ENCODE peak calls at places on chromosomes 13 and 19, in four cellular contexts. D is GM12878, P is HepG2, B is K562. R is an unnamed sample.

GRCh38 chr19:29770653-29771052 is 41.1 kb upstream of the CCNE1 start:
- DNase-seq in D (no peak), P (no peak), B (no peak), R (no peak)

GRCh38 chr19:18789883-18790565 is 1.1 kb downstream of the COMP start:
- DNase-seq in D (no peak), P (no peak), B (peak; percentile 78), R (peak; percentile 69)

GRCh38 chr19:18274776-18275356 is 614 bp upstream of the IQCN start:
- DNase-seq in D (no peak), P (peak; percentile 82), B (peak; percentile 75), R (no peak)

GRCh38 chr19:15251010-15251748 is 18.9 kb upstream of the EPHX3 start:
- DNase-seq in D (no peak), P (no peak), B (no peak), R (no peak)

GRCh38 chr19:40804783-40805242 is 5.8 kb downstream of the EGLN2 start:
- DNase-seq in D (no peak), P (no peak), B (no peak), R (no peak)

GRCh38 chr19:28963481-28964245 is 249.3 kb downstream of the UQCRFS1 start:
- DNase-seq in D (no peak), P (no peak), B (no peak), R (no peak)

GRCh38 chr13:27794921-27795717 is 2.8 kb downstream of the GSX1 start:
- DNase-seq in D (no peak), P (no peak), B (no peak), R (no peak)

GRCh38 chr13:59531571-59532091 is 632.1 kb downstream of the DIAPH3 start:
- DNase-seq in D (no peak), P (peak; percentile 3), B (peak; percentile 56), R (no peak)

GRCh38 chr13:114264886-114265611 is 16.4 kb upstream of the UPF3A start:
- DNase-seq in D (no peak), P (no peak), B (no peak), R (no peak)

GRCh38 chr19:50551713-50552187 is 16.5 kb downstream of the LRRC4B start:
- DNase-seq in D (no peak), P (no peak), B (peak; percentile 44), R (peak; percentile 70)

GRCh38 chr19:46201413-46202310 is 27.9 kb upstream of the IGFL1 start:
- DNase-seq in D (no peak), P (no peak), B (no peak), R (no peak)

GRCh38 chr13:75145926-75146325 is 336.0 kb downstream of the TBC1D4 start:
- DNase-seq in D (no peak), P (no peak), B (no peak), R (no peak)

GRCh38 chr13:44719857-44720671 is 143.9 kb upstream of the TSC22D1 start:
- DNase-seq in D (no peak), P (no peak), B (no peak), R (no peak)

GRCh38 chr13:49308104-49308875 is 60.6 kb downstream of the CDADC1 start:
- DNase-seq in D (no peak), P (peak; percentile 63), B (no peak), R (no peak)

GRCh38 chr19:2273356-2274184 is 8.4 kb downstream of the PEAK3 start:
- DNase-seq in D (peak; percentile 65), P (peak; percentile 64), B (peak; percentile 90), R (peak; percentile 95)

GRCh38 chr19:42422576-42423461 is 4.4 kb downstream of the LIPE start:
- DNase-seq in D (no peak), P (peak; percentile 59), B (no peak), R (peak; percentile 85)

GRCh38 chr13:49373699-49374098 is 70.2 kb downstream of the CAB39L start:
- DNase-seq in D (no peak), P (peak; percentile 14), B (no peak), R (no peak)

GRCh38 chr19:52542984-52543664 is 15.7 kb downstream of the ZNF808 start:
- DNase-seq in D (peak; percentile 66), P (no peak), B (no peak), R (no peak)

GRCh38 chr19:40600086-40600917 is 867 bp upstream of the LTBP4 start:
- DNase-seq in D (no peak), P (no peak), B (no peak), R (no peak)

GRCh38 chr13:102401305-102401704 is 543 bp downstream of the FGF14 start:
- DNase-seq in D (no peak), P (no peak), B (no peak), R (peak; percentile 45)

GRCh38 chr19:54421521-54421920 is 6.3 kb downstream of the TTYH1 start:
- DNase-seq in D (no peak), P (no peak), B (no peak), R (no peak)

GRCh38 chr13:20182231-20182846 is 10.4 kb downstream of the GJB2 start:
- DNase-seq in D (peak; percentile 35), P (peak; percentile 63), B (peak; percentile 64), R (peak; percentile 84)

GRCh38 chr13:28059214-28059613 is 41.2 kb downstream of the FLT3 start:
- DNase-seq in D (no peak), P (peak; percentile 48), B (peak; percentile 44), R (peak; percentile 7)

GRCh38 chr19:29612801-29613595 is 6.9 kb downstream of the POP4 start:
- DNase-seq in D (no peak), P (no peak), B (no peak), R (no peak)

GRCh38 chr13:72304121-72304745 is 423.2 kb downstream of the MZT1 start:
- DNase-seq in D (no peak), P (no peak), B (no peak), R (no peak)

GRCh38 chr19:1764293-1764683 is 11.0 kb downstream of the ONECUT3 start:
- DNase-seq in D (no peak), P (no peak), B (no peak), R (no peak)

GRCh38 chr19:2812414-2813234 is 7.0 kb upstream of the ZNF554 start:
- DNase-seq in D (no peak), P (no peak), B (no peak), R (peak; percentile 57)

GRCh38 chr19:31113250-31113685 is 236.0 kb downstream of the TSHZ3 start:
- DNase-seq in D (no peak), P (no peak), B (no peak), R (no peak)

GRCh38 chr19:42281175-42282035 is 12.4 kb downstream of the CIC start:
- DNase-seq in D (no peak), P (peak; percentile 76), B (peak; percentile 62), R (no peak)

GRCh38 chr19:56562766-56563165 is 4.5 kb upstream of the ZNF470 start:
- DNase-seq in D (no peak), P (no peak), B (no peak), R (no peak)

GRCh38 chr13:107450931-107451330 is 764.4 kb downstream of the LIG4 start:
- DNase-seq in D (no peak), P (no peak), B (no peak), R (no peak)

GRCh38 chr13:109724603-109725002 is 61.8 kb downstream of the IRS2 start:
- DNase-seq in D (no peak), P (no peak), B (no peak), R (no peak)

GRCh38 chr13:109723046-109723445 is 63.3 kb downstream of the IRS2 start:
- DNase-seq in D (no peak), P (no peak), B (no peak), R (no peak)

GRCh38 chr13:109727251-109727650 is 59.1 kb downstream of the IRS2 start:
- DNase-seq in D (no peak), P (no peak), B (no peak), R (no peak)

GRCh38 chr13:109725995-109726637 is 60.3 kb downstream of the IRS2 start:
- DNase-seq in D (no peak), P (no peak), B (no peak), R (no peak)

DNA sequence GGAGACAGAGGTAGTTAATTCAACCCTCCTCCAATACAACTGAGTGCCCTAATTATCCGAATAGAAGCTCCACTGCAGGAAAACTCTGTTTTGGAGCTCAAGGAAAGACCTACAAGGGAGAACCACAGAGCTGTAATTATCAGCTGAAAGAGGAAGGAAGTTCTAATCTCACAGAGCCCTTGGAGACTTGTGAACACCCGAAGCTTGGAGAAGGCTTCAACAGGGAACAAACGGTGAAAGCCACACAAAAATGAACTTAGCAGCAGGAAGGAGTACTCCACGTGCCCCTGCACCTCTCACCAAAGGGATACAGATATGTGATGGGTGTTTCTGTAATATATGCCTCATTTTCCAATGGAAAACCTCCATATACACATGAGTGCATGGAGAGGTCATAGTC is 61.1 kb downstream of the IRS2 start:
- DNase-seq in D (no peak), P (no peak), B (no peak), R (no peak)
- TF ChIP-seq FOXM1 in D (no peak), P (no peak), B (no peak), R (no peak)

GRCh38 chr13:41812237-41812636 is 148.7 kb downstream of the VWA8 start:
- DNase-seq in D (no peak), P (no peak), B (no peak), R (no peak)
- TF ChIP-seq MXI1 in D (no peak), P (no peak), B (no peak), R (no peak)

GRCh38 chr13:32022292-32022691 is 9.3 kb upstream of the FRY start:
- DNase-seq in D (no peak), P (no peak), B (no peak), R (no peak)
- TF ChIP-seq FOXM1 in D (no peak), P (no peak), B (no peak), R (no peak)

GRCh38 chr13:90107658-90108057 is 1239.8 kb upstream of the MIR17HG start:
- DNase-seq in D (no peak), P (no peak), B (no peak), R (no peak)
- TF ChIP-seq MXI1 in D (no peak), P (no peak), B (no peak), R (no peak)

GRCh38 chr13:45949161-45949560 is 97.6 kb upstream of the SIAH3 start:
- DNase-seq in D (no peak), P (no peak), B (no peak), R (no peak)
- TF ChIP-seq FOXM1 in D (no peak), P (no peak), B (no peak), R (no peak)

DNA sequence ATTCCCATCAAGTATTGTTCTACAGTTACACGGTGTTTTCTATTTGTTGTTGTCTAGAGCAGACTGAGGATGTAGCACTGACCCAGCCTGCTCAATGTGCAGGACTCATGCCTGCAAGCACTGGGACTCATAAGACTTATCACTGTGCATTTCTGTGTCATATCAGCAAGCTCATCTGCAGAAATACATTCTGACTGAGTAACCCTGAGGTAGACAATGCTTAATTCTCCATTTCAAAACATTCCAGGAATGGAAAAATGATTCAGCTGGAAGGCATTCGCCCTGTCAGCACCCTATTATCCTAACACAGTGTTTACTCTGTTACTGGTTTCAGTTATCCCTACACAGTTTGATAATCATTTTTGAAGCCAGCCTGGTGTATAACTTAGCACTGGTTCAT is 2506.4 kb downstream of the PCDH9 start:
- DNase-seq in D (no peak), P (peak; percentile 62), B (no peak), R (peak; percentile 51)
- TF ChIP-seq MXI1 in D (no peak), P (no peak), B (no peak), R (peak; percentile 72)

R was measured in SK-N-SH.